ENCODE peak calls at places on chromosomes 16 and 17, in six cellular contexts. G is A549, V is K562, R is HepG2, N is WTC11, B is H1. T is an unnamed sample.
A peak's percentile ranks its signal among the peaks of the same experiment; 100 is the strongest.

GRCh38 chr16:7745321-7745720 is 412.7 kb downstream of the RBFOX1 start:
- DNase-seq in G (no peak), V (no peak), R (no peak), N (no peak), B (no peak), T (no peak)

GRCh38 chr16:17252064-17252463 is 218.7 kb downstream of the XYLT1 start:
- DNase-seq in G (no peak), V (no peak), R (no peak), N (no peak), B (no peak), T (no peak)

GRCh38 chr17:79632432-79632735 is 21.5 kb upstream of the RBFOX3 start:
- DNase-seq in G (no peak), V (no peak), R (no peak), N (peak; percentile 1), B (no peak), T (no peak)

GRCh38 chr16:67173808-67174705 is 3.7 kb downstream of the NOL3 start:
- DNase-seq in G (peak; percentile 89), V (no peak), R (peak; percentile 82), N (peak; percentile 76), B (no peak), T (peak; percentile 90)

GRCh38 chr16:85947511-85948509 is 48.8 kb downstream of the IRF8 start:
- DNase-seq in G (no peak), V (no peak), R (no peak), N (no peak), B (no peak), T (no peak)

GRCh38 chr16:5415123-5415522 is 317.5 kb upstream of the EEF2KMT start:
- DNase-seq in G (no peak), V (no peak), R (no peak), N (no peak), B (no peak), T (no peak)

GRCh38 chr17:60510031-60510430 is 16.0 kb downstream of the APPBP2 start:
- DNase-seq in G (no peak), V (no peak), R (no peak), N (no peak), B (no peak), T (no peak)

GRCh38 chr17:80594666-80595269 is 50.1 kb downstream of the RPTOR start:
- DNase-seq in G (no peak), V (no peak), R (no peak), N (no peak), B (no peak), T (no peak)

GRCh38 chr17:71338396-71338795 is 782.4 kb upstream of the SOX9 start:
- DNase-seq in G (peak; percentile 14), V (no peak), R (no peak), N (no peak), B (no peak), T (no peak)

GRCh38 chr17:31726980-31727427 is 132.0 kb downstream of the COPRS start:
- DNase-seq in G (no peak), V (no peak), R (no peak), N (no peak), B (no peak), T (no peak)

GRCh38 chr16:83835972-83836566 is 28.3 kb downstream of the HSBP1 start:
- DNase-seq in G (peak; percentile 38), V (peak; percentile 53), R (no peak), N (no peak), B (no peak), T (peak; percentile 91)

GRCh38 chr16:70782237-70782636 is 18.7 kb downstream of the VAC14 start:
- DNase-seq in G (no peak), V (no peak), R (no peak), N (no peak), B (no peak), T (no peak)

GRCh38 chr16:21260870-21261791 is 17.0 kb downstream of the CRYM start:
- DNase-seq in G (peak; percentile 94), V (peak; percentile 90), R (peak; percentile 99), N (no peak), B (no peak), T (peak; percentile 75)

GRCh38 chr17:29582767-29583166 is 6.7 kb downstream of the GIT1 start:
- DNase-seq in G (no peak), V (no peak), R (no peak), N (no peak), B (no peak), T (no peak)

GRCh38 chr17:76528528-76529223 is 8.8 kb downstream of the CYGB start:
- DNase-seq in G (no peak), V (peak; percentile 90), R (no peak), N (no peak), B (no peak), T (no peak)

GRCh38 chr16:72740346-72740745 is 307.6 kb downstream of the ZFHX3 start:
- DNase-seq in G (no peak), V (no peak), R (no peak), N (no peak), B (no peak), T (no peak)

GRCh38 chr16:69741951-69742904 is 12.5 kb downstream of the NOB1 start:
- DNase-seq in G (no peak), V (no peak), R (no peak), N (no peak), B (no peak), T (peak; percentile 73)

GRCh38 chr17:74241847-74242246 is 28.5 kb downstream of the TTYH2 start:
- DNase-seq in G (no peak), V (no peak), R (no peak), N (no peak), B (no peak), T (no peak)

GRCh38 chr17:28744104-28744801 is 442 bp downstream of the TRAF4 start:
- DNase-seq in G (peak; percentile 58), V (peak; percentile 88), R (peak; percentile 71), N (peak; percentile 83), B (no peak), T (peak; percentile 51)

GRCh38 chr17:6413073-6413472 is 21.8 kb downstream of the AIPL1 start:
- DNase-seq in G (peak; percentile 84), V (peak; percentile 52), R (peak; percentile 40), N (no peak), B (no peak), T (peak; percentile 67)

GRCh38 chr16:66344533-66345145 is 21.9 kb upstream of the CDH5 start:
- DNase-seq in G (no peak), V (peak; percentile 35), R (peak; percentile 29), N (no peak), B (no peak), T (peak; percentile 52)

GRCh38 chr17:18993876-18994275 is 10.7 kb downstream of the FAM83G start:
- DNase-seq in G (no peak), V (no peak), R (no peak), N (no peak), B (no peak), T (no peak)

GRCh38 chr16:70496513-70496912 is 26.8 kb downstream of the COG4 start:
- DNase-seq in G (no peak), V (no peak), R (no peak), N (no peak), B (no peak), T (no peak)

GRCh38 chr17:75499313-75500022 is 15.9 kb downstream of the CASKIN2 start:
- DNase-seq in G (no peak), V (peak; percentile 37), R (no peak), N (no peak), B (no peak), T (no peak)

GRCh38 chr16:83390759-83391158 is 417.0 kb upstream of the HSBP1 start:
- DNase-seq in G (no peak), V (no peak), R (no peak), N (no peak), B (no peak), T (no peak)

GRCh38 chr17:15436399-15437369 is 30.7 kb downstream of the CDRT4 start:
- DNase-seq in G (peak; percentile 41), V (peak; percentile 56), R (peak; percentile 65), N (peak; percentile 59), B (no peak), T (peak; percentile 32)

GRCh38 chr16:31265329-31266245 is 5.8 kb downstream of the ITGAM start:
- DNase-seq in G (peak; percentile 95), V (no peak), R (no peak), N (peak; percentile 23), B (peak; percentile 10), T (peak; percentile 6)

GRCh38 chr16:23950898-23951297 is 115.1 kb downstream of the PRKCB start:
- DNase-seq in G (no peak), V (no peak), R (no peak), N (no peak), B (no peak), T (no peak)

GRCh38 chr17:9054611-9055010 is 33.3 kb downstream of the NTN1 start:
- DNase-seq in G (no peak), V (no peak), R (no peak), N (peak; percentile 83), B (peak; percentile 72), T (no peak)
- TF ChIP-seq JUN in G (no peak), V (no peak), R (no peak), N (no peak), B (no peak), T (no peak)

DNA sequence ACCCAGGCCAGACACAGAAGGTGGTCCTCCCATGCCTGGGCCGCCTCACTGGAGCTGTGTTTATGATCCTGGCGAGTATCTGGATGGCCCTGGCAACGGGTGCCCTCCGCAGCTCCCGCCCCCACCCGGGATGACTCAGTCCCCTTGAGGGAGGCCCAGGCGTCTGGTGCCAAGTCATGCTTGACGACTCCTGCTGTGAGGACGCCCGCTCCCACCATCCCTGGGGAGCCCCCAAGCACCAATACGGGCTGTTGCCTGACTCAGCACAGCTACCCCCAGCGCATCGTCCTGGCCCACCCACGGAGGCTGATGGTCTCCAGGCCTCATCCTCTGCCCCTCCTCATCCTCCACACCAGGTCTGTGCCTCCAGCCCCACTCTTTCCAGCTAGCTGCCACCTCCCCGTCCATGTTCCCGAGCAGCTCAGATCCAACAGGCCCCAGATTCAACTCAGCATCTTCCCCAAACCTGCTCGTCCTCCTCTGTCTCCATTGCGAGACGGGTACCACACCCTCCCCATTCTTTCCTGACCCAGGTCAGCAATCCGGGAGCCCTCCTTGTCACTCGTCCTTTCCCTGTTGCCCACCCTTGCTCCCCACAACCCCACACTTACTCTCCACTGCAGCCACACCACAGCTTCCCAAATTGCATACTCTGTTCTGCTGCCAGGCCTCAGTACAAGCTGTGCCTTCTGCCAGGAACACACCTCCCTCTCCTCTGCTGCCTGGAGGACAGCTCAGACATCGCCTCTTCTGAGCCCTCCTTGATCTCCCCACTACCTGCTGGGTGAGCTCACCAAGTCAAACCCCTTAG is 2.6 kb downstream of the CAMKK1 start:
- DNase-seq in G (peak; percentile 98), V (peak; percentile 21), R (no peak), N (no peak), B (no peak), T (peak; percentile 77)
- TF ChIP-seq JUN in G (no peak), V (no peak), R (no peak), N (no peak), B (no peak), T (no peak)

DNA sequence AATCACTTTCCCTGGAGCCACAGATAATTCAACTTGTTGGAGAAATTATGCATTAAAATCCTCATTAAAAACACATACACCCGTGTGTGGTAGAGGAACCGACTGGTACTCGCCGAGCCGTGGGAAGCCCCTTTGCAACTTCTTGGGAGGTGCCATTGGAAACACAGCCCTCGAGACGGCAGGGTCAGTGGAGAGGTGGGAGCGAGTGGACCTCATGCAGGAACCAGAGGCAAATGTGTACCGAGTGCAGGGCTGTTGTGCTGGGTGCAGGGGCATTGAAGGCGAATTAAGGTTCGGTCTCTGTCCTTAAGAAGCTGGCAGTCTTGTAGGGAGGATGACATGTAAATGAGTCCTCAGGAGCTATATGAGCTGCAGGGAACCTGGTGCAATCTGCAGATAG is 318.3 kb downstream of the CPPED1 start:
- DNase-seq in G (no peak), V (no peak), R (no peak), N (no peak), B (no peak), T (no peak)
- TF ChIP-seq JUN in G (no peak), V (no peak), R (no peak), N (no peak), B (no peak), T (no peak)

GRCh38 chr17:68248886-68249872 is 1.3 kb downstream of the AMZ2 start:
- DNase-seq in G (no peak), V (no peak), R (no peak), N (no peak), B (no peak), T (no peak)
- TF ChIP-seq JUN in G (no peak), V (no peak), R (no peak), N (no peak), B (no peak), T (no peak)